ENCODE peak calls at places on chromosomes 1 and 21, in four cellular contexts. One of them, this sample, is unnamed.

GRCh38 chr1:24861821-24862727 is 68.0 kb downstream of the RUNX3 start:
- DNase-seq in SK-N-MC: no peak
- DNase-seq in fibroblast of lung: peak; percentile 22
- DNase-seq in PC-3: peak; percentile 52
- DNase-seq in this sample: peak; percentile 51

GRCh38 chr1:180926164-180926981 is 13.7 kb downstream of the KIAA1614 start:
- DNase-seq in SK-N-MC: peak; percentile 10
- DNase-seq in PC-3: no peak
- DNase-seq in fibroblast of lung: peak; percentile 42
- DNase-seq in this sample: peak; percentile 48

GRCh38 chr21:16579538-16579937 is 849.8 kb downstream of the USP25 start:
- DNase-seq in fibroblast of lung: peak; percentile 66
- DNase-seq in PC-3: no peak
- DNase-seq in SK-N-MC: peak; percentile 48
- DNase-seq in this sample: no peak

GRCh38 chr1:15028117-15028516 is 125.4 kb upstream of the TMEM51 start:
- DNase-seq in PC-3: peak; percentile 52
- DNase-seq in fibroblast of lung: peak; percentile 98
- DNase-seq in SK-N-MC: no peak
- DNase-seq in this sample: peak; percentile 98

GRCh38 chr1:23394664-23395063 is 25.0 kb upstream of the ZNF436 start:
- DNase-seq in PC-3: no peak
- DNase-seq in SK-N-MC: no peak
- DNase-seq in fibroblast of lung: peak; percentile 93
- DNase-seq in this sample: peak; percentile 91

GRCh38 chr21:39849014-39849655 is 18.1 kb upstream of the PCP4 start:
- DNase-seq in PC-3: no peak
- DNase-seq in fibroblast of lung: peak; percentile 78
- DNase-seq in SK-N-MC: no peak
- DNase-seq in this sample: no peak

GRCh38 chr1:157117527-157118057 is 18.0 kb upstream of the ETV3L start:
- DNase-seq in fibroblast of lung: no peak
- DNase-seq in PC-3: no peak
- DNase-seq in SK-N-MC: no peak
- DNase-seq in this sample: no peak

GRCh38 chr1:201499795-201500669 is 6.9 kb downstream of the CSRP1 start:
- DNase-seq in fibroblast of lung: no peak
- DNase-seq in PC-3: no peak
- DNase-seq in SK-N-MC: no peak
- DNase-seq in this sample: peak; percentile 14

GRCh38 chr1:156368157-156368658 is 803 bp upstream of the RHBG start:
- DNase-seq in SK-N-MC: no peak
- DNase-seq in fibroblast of lung: no peak
- DNase-seq in PC-3: no peak
- DNase-seq in this sample: peak; percentile 30

GRCh38 chr1:46406881-46407608 is 12.9 kb downstream of the FAAH start:
- DNase-seq in PC-3: no peak
- DNase-seq in fibroblast of lung: no peak
- DNase-seq in SK-N-MC: no peak
- DNase-seq in this sample: peak; percentile 33

GRCh38 chr1:31560394-31560793 is 15.9 kb upstream of the TINAGL1 start:
- DNase-seq in PC-3: no peak
- DNase-seq in SK-N-MC: no peak
- DNase-seq in fibroblast of lung: no peak
- DNase-seq in this sample: no peak

GRCh38 chr21:33395866-33396265 is 7.3 kb upstream of the IFNGR2 start:
- DNase-seq in fibroblast of lung: peak; percentile 80
- DNase-seq in PC-3: no peak
- DNase-seq in SK-N-MC: no peak
- DNase-seq in this sample: peak; percentile 49

GRCh38 chr1:156652131-156652991 is 10.4 kb downstream of the BCAN start:
- DNase-seq in fibroblast of lung: peak; percentile 33
- DNase-seq in PC-3: peak; percentile 69
- DNase-seq in SK-N-MC: no peak
- DNase-seq in this sample: peak; percentile 74

GRCh38 chr1:152768847-152769533 is 6.0 kb upstream of the LCE1F start:
- DNase-seq in SK-N-MC: no peak
- DNase-seq in PC-3: no peak
- DNase-seq in fibroblast of lung: no peak
- DNase-seq in this sample: peak; percentile 84

GRCh38 chr1:58399176-58399575 is 147.3 kb downstream of the OMA1 start:
- DNase-seq in fibroblast of lung: no peak
- DNase-seq in PC-3: no peak
- DNase-seq in SK-N-MC: no peak
- DNase-seq in this sample: no peak
- H3K27ac ChIP-seq in fibroblast of lung: no peak overlapping the region
- H3K27ac ChIP-seq in PC-3: no peak overlapping the region
- H3K27ac ChIP-seq in SK-N-MC: no peak overlapping the region
- H3K27ac ChIP-seq in this sample: no peak overlapping the region

GRCh38 chr1:111218947-111219346 is 8.6 kb upstream of the CHI3L2 start:
- DNase-seq in SK-N-MC: no peak
- DNase-seq in fibroblast of lung: no peak
- DNase-seq in PC-3: no peak
- DNase-seq in this sample: no peak
- H3K9ac ChIP-seq in SK-N-MC: no peak overlapping the region
- H3K9ac ChIP-seq in fibroblast of lung: no peak overlapping the region
- H3K9ac ChIP-seq in PC-3: no peak overlapping the region
- H3K9ac ChIP-seq in this sample: no peak overlapping the region

GRCh38 chr1:40187399-40187798 is 26.2 kb downstream of the RLF start:
- DNase-seq in PC-3: no peak
- DNase-seq in fibroblast of lung: peak; percentile 58
- DNase-seq in SK-N-MC: no peak
- DNase-seq in this sample: peak; percentile 35
- H3K27ac ChIP-seq in PC-3: no peak overlapping the region
- H3K27ac ChIP-seq in fibroblast of lung: no peak overlapping the region
- H3K27ac ChIP-seq in SK-N-MC: peak overlapping the region; percentile 51
- H3K27ac ChIP-seq in this sample: peak overlapping the region; percentile 41

GRCh38 chr1:210951279-210951678 is 182.7 kb downstream of the KCNH1 start:
- DNase-seq in SK-N-MC: no peak
- DNase-seq in PC-3: no peak
- DNase-seq in fibroblast of lung: no peak
- DNase-seq in this sample: no peak

GRCh38 chr1:210949039-210949438 is 184.9 kb downstream of the KCNH1 start:
- DNase-seq in PC-3: no peak
- DNase-seq in SK-N-MC: no peak
- DNase-seq in fibroblast of lung: no peak
- DNase-seq in this sample: no peak

GRCh38 chr1:210944255-210944654 is 189.7 kb downstream of the KCNH1 start:
- DNase-seq in PC-3: no peak
- DNase-seq in SK-N-MC: no peak
- DNase-seq in fibroblast of lung: no peak
- DNase-seq in this sample: no peak

GRCh38 chr1:210949489-210949888 is 184.5 kb downstream of the KCNH1 start:
- DNase-seq in PC-3: no peak
- DNase-seq in fibroblast of lung: no peak
- DNase-seq in SK-N-MC: no peak
- DNase-seq in this sample: no peak
- H3K9ac ChIP-seq in PC-3: no peak overlapping the region
- H3K9ac ChIP-seq in fibroblast of lung: no peak overlapping the region
- H3K9ac ChIP-seq in SK-N-MC: no peak overlapping the region
- H3K9ac ChIP-seq in this sample: no peak overlapping the region

GRCh38 chr1:153799566-153800465 is 24.6 kb downstream of the SLC27A3 start:
- DNase-seq in fibroblast of lung: no peak
- DNase-seq in SK-N-MC: no peak
- DNase-seq in PC-3: no peak
- DNase-seq in this sample: no peak
- H3K27ac ChIP-seq in fibroblast of lung: no peak overlapping the region
- H3K27ac ChIP-seq in SK-N-MC: no peak overlapping the region
- H3K27ac ChIP-seq in PC-3: no peak overlapping the region
- H3K27ac ChIP-seq in this sample: no peak overlapping the region

GRCh38 chr1:50271337-50271736 is 151.9 kb downstream of the DMRTA2 start:
- DNase-seq in SK-N-MC: no peak
- DNase-seq in fibroblast of lung: no peak
- DNase-seq in PC-3: no peak
- DNase-seq in this sample: no peak
- H3K9ac ChIP-seq in SK-N-MC: no peak overlapping the region
- H3K9ac ChIP-seq in fibroblast of lung: no peak overlapping the region
- H3K9ac ChIP-seq in PC-3: no peak overlapping the region
- H3K9ac ChIP-seq in this sample: no peak overlapping the region

GRCh38 chr1:87399701-87400100 is 71.0 kb downstream of the LMO4 start:
- DNase-seq in SK-N-MC: no peak
- DNase-seq in PC-3: peak; percentile 32
- DNase-seq in fibroblast of lung: peak; percentile 2
- DNase-seq in this sample: no peak
- H3K27ac ChIP-seq in SK-N-MC: no peak overlapping the region
- H3K27ac ChIP-seq in PC-3: peak overlapping the region; percentile 94
- H3K27ac ChIP-seq in fibroblast of lung: no peak overlapping the region
- H3K27ac ChIP-seq in this sample: no peak overlapping the region

GRCh38 chr1:61337981-61338848 is 255.9 kb downstream of the NFIA start:
- DNase-seq in fibroblast of lung: peak; percentile 91
- DNase-seq in PC-3: peak; percentile 96
- DNase-seq in SK-N-MC: no peak
- DNase-seq in this sample: peak; percentile 96

GRCh38 chr1:61337471-61337870 is 255.1 kb downstream of the NFIA start:
- DNase-seq in SK-N-MC: no peak
- DNase-seq in PC-3: no peak
- DNase-seq in fibroblast of lung: no peak
- DNase-seq in this sample: peak; percentile 24

GRCh38 chr1:61338899-61339298 is 256.5 kb downstream of the NFIA start:
- DNase-seq in SK-N-MC: no peak
- DNase-seq in fibroblast of lung: no peak
- DNase-seq in PC-3: no peak
- DNase-seq in this sample: no peak

GRCh38 chr1:61334718-61335589 is 252.6 kb downstream of the NFIA start:
- DNase-seq in SK-N-MC: no peak
- DNase-seq in fibroblast of lung: no peak
- DNase-seq in PC-3: no peak
- DNase-seq in this sample: no peak

DNA sequence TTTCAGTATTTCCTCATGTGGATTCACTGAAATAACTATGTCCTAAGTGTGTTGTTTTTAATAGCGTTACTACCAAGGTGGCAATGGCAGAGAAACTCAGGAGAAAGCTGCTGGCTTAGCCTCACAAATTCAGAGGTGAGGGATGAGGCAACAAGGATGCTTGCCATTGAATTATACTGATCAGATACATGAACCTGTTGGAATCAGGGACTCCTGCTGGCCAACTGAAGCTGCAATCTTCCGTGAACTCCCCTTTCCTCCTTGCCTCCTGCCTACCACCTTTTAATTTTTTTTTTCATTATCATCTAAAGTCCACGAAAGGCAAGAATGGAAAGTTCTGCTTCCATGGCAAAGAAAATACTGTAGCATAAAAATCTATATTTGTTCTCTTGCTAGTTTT is 254.7 kb downstream of the NFIA start:
- DNase-seq in fibroblast of lung: no peak
- DNase-seq in SK-N-MC: no peak
- DNase-seq in PC-3: peak; percentile 24
- DNase-seq in this sample: peak; percentile 5
- H3K9ac ChIP-seq in fibroblast of lung: no peak overlapping the region
- H3K9ac ChIP-seq in SK-N-MC: no peak overlapping the region
- H3K9ac ChIP-seq in PC-3: no peak overlapping the region
- H3K9ac ChIP-seq in this sample: peak overlapping the region; percentile 74

GRCh38 chr1:218462116-218462515 is 117.0 kb downstream of the TGFB2 start:
- DNase-seq in PC-3: no peak
- DNase-seq in SK-N-MC: no peak
- DNase-seq in fibroblast of lung: no peak
- DNase-seq in this sample: no peak

GRCh38 chr1:218464871-218465270 is 119.7 kb downstream of the TGFB2 start:
- DNase-seq in SK-N-MC: no peak
- DNase-seq in PC-3: no peak
- DNase-seq in fibroblast of lung: no peak
- DNase-seq in this sample: peak; percentile 73

GRCh38 chr1:218462591-218462990 is 117.5 kb downstream of the TGFB2 start:
- DNase-seq in fibroblast of lung: no peak
- DNase-seq in PC-3: no peak
- DNase-seq in SK-N-MC: no peak
- DNase-seq in this sample: no peak

GRCh38 chr1:218461351-218461750 is 116.2 kb downstream of the TGFB2 start:
- DNase-seq in SK-N-MC: no peak
- DNase-seq in PC-3: no peak
- DNase-seq in fibroblast of lung: no peak
- DNase-seq in this sample: no peak

GRCh38 chr1:218463194-218464156 is 118.3 kb downstream of the TGFB2 start:
- DNase-seq in SK-N-MC: no peak
- DNase-seq in fibroblast of lung: peak; percentile 84
- DNase-seq in PC-3: peak; percentile 86
- DNase-seq in this sample: peak; percentile 91
- H3K27ac ChIP-seq in SK-N-MC: peak overlapping the region; percentile 10
- H3K27ac ChIP-seq in fibroblast of lung: peak overlapping the region; percentile 75
- H3K27ac ChIP-seq in PC-3: peak overlapping the region; percentile 53
- H3K27ac ChIP-seq in this sample: peak overlapping the region; percentile 92

DNA sequence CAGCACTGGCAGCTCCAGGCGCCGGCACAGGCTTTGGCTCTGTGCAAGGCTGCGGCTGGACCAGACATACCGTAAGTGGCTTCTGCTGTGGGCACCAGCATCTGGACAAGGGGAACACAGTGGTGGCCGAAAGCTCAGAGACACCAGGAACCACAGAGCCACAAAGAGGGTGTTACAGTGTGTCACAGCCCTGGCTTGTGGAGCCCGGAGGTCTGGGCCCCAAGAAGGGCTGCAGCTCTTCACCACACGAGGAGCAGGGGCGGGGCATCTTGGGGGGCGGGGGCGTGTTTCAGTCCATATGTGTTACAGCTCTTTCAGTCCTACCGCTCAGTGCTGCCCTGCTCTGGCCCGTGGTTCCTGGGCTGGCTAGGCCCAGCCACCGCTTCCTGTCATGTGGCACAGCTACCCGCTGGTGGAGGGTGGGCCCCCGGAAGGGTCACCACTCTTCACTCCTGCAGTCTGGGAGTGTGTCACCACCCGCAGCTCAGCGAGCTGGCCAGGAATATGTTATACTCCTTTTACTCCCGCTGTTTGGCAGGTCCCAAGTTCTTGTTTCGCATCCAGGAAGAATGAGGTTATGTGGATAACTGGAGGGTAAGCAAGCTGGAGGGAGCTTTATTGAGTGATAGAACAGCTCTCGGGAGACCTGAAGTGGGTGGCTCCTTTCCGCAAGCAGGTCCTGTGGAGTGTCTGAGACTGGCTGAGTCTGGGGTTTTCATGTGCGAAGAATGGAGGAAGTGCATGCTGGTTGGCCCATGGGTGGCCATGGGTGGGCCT is 3.3 kb upstream of the LSM10 start:
- DNase-seq in PC-3: no peak
- DNase-seq in SK-N-MC: no peak
- DNase-seq in fibroblast of lung: no peak
- DNase-seq in this sample: peak; percentile 98
- H3K9ac ChIP-seq in PC-3: no peak overlapping the region
- H3K9ac ChIP-seq in SK-N-MC: peak overlapping the region; percentile 67
- H3K9ac ChIP-seq in fibroblast of lung: peak overlapping the region; percentile 30
- H3K9ac ChIP-seq in this sample: peak overlapping the region; percentile 94

This sample was measured in GM23248.